ENCODE peak calls at places on chromosomes 5 and 9, in nine cellular contexts. O is GM13977; M is stimulated activated naive CD4-positive, alpha-beta T cell; E is tibial nerve; Y is nucleus accumbens; S is nephron progenitor cell; J is caudate nucleus; Z is HCT116; Q is stimulated activated CD8-positive, alpha-beta memory T cell treated with anti-CD3 and anti-CD28 coated beads, Interleukin-2, amount 100 ng/mL, for 48 hours. K is an unnamed sample.

GRCh38 chr5:77418162-77418561 is 74.0 kb downstream of the WDR41 start:
- DNase-seq in O (no peak), M (no peak), E (no peak), Y (no peak), S (no peak), J (no peak), Z (no peak), Q (no peak), K (no peak)

GRCh38 chr5:546376-546908 is 22.2 kb upstream of the SLC9A3 start:
- DNase-seq in O (no peak), M (no peak), E (no peak), Y (no peak), S (no peak), J (no peak), Z (no peak), Q (no peak), K (no peak)

GRCh38 chr5:179261301-179262125 is 83.7 kb downstream of the ADAMTS2 start:
- DNase-seq in O (no peak), M (no peak), E (no peak), Y (no peak), S (peak), J (no peak), Z (no peak), Q (no peak), K (no peak)

GRCh38 chr5:125823572-125823971 is 599.6 kb upstream of the GRAMD2B start:
- DNase-seq in O (no peak), M (no peak), E (no peak), Y (no peak), S (no peak), J (no peak), Z (no peak), Q (no peak), K (no peak)

GRCh38 chr5:177325868-177326381 is 14.2 kb upstream of the MXD3 start:
- DNase-seq in O (no peak), M (no peak), E (no peak), Y (no peak), S (no peak), J (no peak), Z (no peak), Q (no peak), K (no peak)

GRCh38 chr9:110622368-110622767 is 42.8 kb upstream of the SVEP1 start:
- DNase-seq in O (no peak), M (no peak), E (no peak), Y (no peak), S (no peak), J (no peak), Z (no peak), Q (no peak), K (no peak)

GRCh38 chr9:73347720-73348119 is 196.1 kb downstream of the ANXA1 start:
- DNase-seq in O (no peak), M (no peak), E (no peak), Y (no peak), S (no peak), J (no peak), Z (no peak), Q (no peak), K (no peak)

GRCh38 chr9:92563701-92564100 is 27.9 kb upstream of the ECM2 start:
- DNase-seq in O (no peak), M (no peak), E (no peak), Y (no peak), S (no peak), J (no peak), Z (no peak), Q (no peak), K (no peak)

GRCh38 chr5:56358703-56359428 is 125.7 kb upstream of the ANKRD55 start:
- DNase-seq in O (no peak), M (no peak), E (peak), Y (no peak), S (peak), J (no peak), Z (peak), Q (no peak), K (no peak)